ENCODE peak calls at places on chromosomes 5 and 9, in seven cellular contexts. V is A549, G is K562, Z is H1, D is SK-N-SH, X is HepG2, Y is GM12878. Q is an unnamed sample.

GRCh38 chr5:147918101-147918500 is 11.8 kb upstream of the C5orf46 start:
- DNase-seq in Y (no peak), G (no peak), X (no peak), Z (no peak), D (no peak), V (no peak), Q (peak)

GRCh38 chr5:150473673-150474358 is 24.3 kb upstream of the RPS14 start:
- DNase-seq in Z (peak), G (no peak), D (no peak), X (peak), Y (no peak), V (peak), Q (peak)

GRCh38 chr9:33131505-33132248 is 35.5 kb downstream of the B4GALT1 start:
- DNase-seq in G (no peak), Y (no peak), D (no peak), Z (no peak), X (peak), V (no peak), Q (no peak)

GRCh38 chr5:180335614-180336233 is 17.4 kb downstream of the GFPT2 start:
- DNase-seq in V (no peak), D (no peak), Z (no peak), G (no peak), X (no peak), Y (no peak), Q (no peak)

GRCh38 chr5:154058055-154059038 is 19.6 kb downstream of the MFAP3 start:
- DNase-seq in Z (no peak), G (no peak), X (no peak), Y (peak), D (no peak), V (no peak), Q (peak)

GRCh38 chr9:15370496-15371464 is 51.9 kb upstream of the SNAPC3 start:
- DNase-seq in X (no peak), Y (no peak), D (peak), G (peak), V (no peak), Z (no peak), Q (no peak)

GRCh38 chr5:171595801-171596231 is 176.4 kb downstream of the FGF18 start:
- DNase-seq in G (no peak), X (peak), Z (no peak), V (peak), Y (no peak), D (no peak), Q (peak)

GRCh38 chr5:80569961-80570786 is at the start of gene ANKRD34B:
- DNase-seq in Z (peak), G (peak), X (no peak), Y (no peak), V (peak), D (peak), Q (no peak)

GRCh38 chr5:134140530-134141201 is 26.2 kb downstream of the TCF7 start:
- DNase-seq in Z (peak), G (peak), X (peak), V (peak), D (peak), Y (no peak), Q (peak)

GRCh38 chr9:116154334-116154975 is 864 bp downstream of the PAPPA start:
- DNase-seq in Y (no peak), G (no peak), V (no peak), D (peak), X (no peak), Z (no peak), Q (no peak)

GRCh38 chr5:108148715-108149139 is 233.2 kb downstream of the FBXL17 start:
- DNase-seq in Y (no peak), G (no peak), D (peak), Z (no peak), X (peak), V (peak), Q (peak)

GRCh38 chr5:82922086-82922734 is 155.0 kb downstream of the TMEM167A start:
- DNase-seq in X (no peak), G (no peak), Z (no peak), V (no peak), Y (no peak), D (no peak), Q (no peak)

GRCh38 chr5:82924241-82924989 is 152.8 kb downstream of the TMEM167A start:
- DNase-seq in G (no peak), D (no peak), X (peak), Y (no peak), Z (no peak), V (no peak), Q (no peak)

GRCh38 chr5:82924990-82925385 is 152.2 kb downstream of the TMEM167A start:
- DNase-seq in X (no peak), Y (no peak), V (no peak), G (no peak), Z (no peak), D (no peak), Q (no peak)
- TF ChIP-seq RFX5 in X (no peak), Y (no peak), V (no peak), G (no peak), Z (no peak), D (no peak), Q (no peak)

GRCh38 chr5:13919087-13919486 is 25.4 kb downstream of the DNAH5 start:
- DNase-seq in Z (no peak), Y (no peak), G (no peak), D (no peak), V (no peak), X (no peak), Q (no peak)

GRCh38 chr5:13917061-13917460 is 27.4 kb downstream of the DNAH5 start:
- DNase-seq in Y (no peak), V (no peak), G (no peak), D (no peak), Z (no peak), X (no peak), Q (no peak)

DNA sequence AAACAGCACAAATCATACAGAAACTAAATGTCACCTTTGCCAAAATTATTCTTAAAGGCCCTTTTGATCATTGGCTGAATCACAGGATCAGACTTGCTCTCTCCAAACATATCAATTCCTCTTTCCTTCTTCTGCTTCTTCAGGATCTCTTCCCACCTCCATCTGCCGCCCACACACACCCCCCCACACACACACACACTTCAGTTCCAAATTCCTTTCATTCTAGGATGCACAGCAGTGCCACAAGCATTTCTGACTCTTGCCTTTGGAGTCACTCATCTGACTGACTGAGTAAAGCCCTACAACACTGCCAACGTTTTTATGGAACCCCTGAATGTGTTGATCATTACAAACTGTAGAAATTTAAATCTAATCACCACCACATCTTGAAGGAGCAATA is 22.9 kb downstream of the DNAH5 start:
- DNase-seq in V (no peak), Z (no peak), Y (no peak), G (no peak), X (no peak), D (no peak), Q (peak)
- TF ChIP-seq RFX5 in V (no peak), Z (no peak), Y (no peak), G (no peak), X (no peak), D (no peak), Q (no peak)

GRCh38 chr9:91033802-91034201 is 232.2 kb downstream of the SYK start:
- DNase-seq in X (peak), G (peak), Y (no peak), Z (no peak), D (no peak), V (peak), Q (no peak)
- TF ChIP-seq RFX5 in X (no peak), G (no peak), Y (no peak), Z (no peak), D (no peak), V (no peak), Q (no peak)

GRCh38 chr9:128891354-128892222 is 9.7 kb downstream of the LRRC8A start:
- DNase-seq in Y (no peak), Z (no peak), X (no peak), D (no peak), G (no peak), V (no peak), Q (no peak)

GRCh38 chr9:128895556-128895955 is 13.6 kb downstream of the LRRC8A start:
- DNase-seq in D (no peak), V (no peak), Y (no peak), X (no peak), Z (no peak), G (no peak), Q (no peak)

GRCh38 chr9:128893354-128893753 is 11.4 kb downstream of the LRRC8A start:
- DNase-seq in Z (no peak), G (no peak), D (no peak), V (no peak), Y (no peak), X (no peak), Q (no peak)

GRCh38 chr9:128894764-128895163 is 12.8 kb downstream of the LRRC8A start:
- DNase-seq in G (no peak), V (no peak), Y (no peak), X (no peak), Z (no peak), D (no peak), Q (no peak)

DNA sequence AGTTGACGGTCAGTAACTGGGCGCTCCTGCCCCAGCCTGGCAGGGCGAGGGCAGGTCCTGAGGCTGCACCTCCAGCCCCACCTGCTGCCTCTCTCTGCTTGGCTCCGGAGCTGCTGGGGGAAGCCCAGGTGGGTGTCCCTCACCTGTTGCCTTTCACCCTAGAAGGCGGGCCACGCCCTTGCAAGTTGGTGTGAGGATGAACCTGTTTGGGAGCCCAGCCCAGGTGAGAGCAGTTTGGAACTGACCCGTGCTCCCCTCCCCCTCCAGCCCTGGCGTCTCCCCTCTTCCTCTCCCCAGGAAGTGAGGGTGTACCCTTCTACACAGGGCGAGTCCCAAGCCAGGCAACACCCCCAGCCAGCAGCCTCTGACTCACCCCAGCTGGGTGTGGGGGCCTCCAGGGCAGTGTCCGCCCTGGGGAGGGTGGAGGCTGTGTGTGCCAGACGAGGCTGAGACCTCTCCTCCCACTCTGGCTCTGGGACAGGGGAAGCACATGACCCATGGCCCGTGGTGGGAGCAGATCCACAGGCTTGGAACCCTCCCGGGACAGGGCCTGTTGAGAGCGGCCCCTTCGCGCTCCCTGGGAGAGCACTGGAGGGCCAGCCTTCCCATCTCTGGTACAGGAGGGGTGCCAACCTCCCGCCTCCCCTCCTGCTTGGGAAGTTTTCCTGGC is 10.4 kb downstream of the LRRC8A start:
- DNase-seq in G (peak), D (no peak), X (no peak), Z (no peak), Y (no peak), V (peak), Q (peak)
- TF ChIP-seq RFX5 in G (no peak), D (no peak), X (no peak), Z (no peak), Y (no peak), V (no peak), Q (no peak)

DNA sequence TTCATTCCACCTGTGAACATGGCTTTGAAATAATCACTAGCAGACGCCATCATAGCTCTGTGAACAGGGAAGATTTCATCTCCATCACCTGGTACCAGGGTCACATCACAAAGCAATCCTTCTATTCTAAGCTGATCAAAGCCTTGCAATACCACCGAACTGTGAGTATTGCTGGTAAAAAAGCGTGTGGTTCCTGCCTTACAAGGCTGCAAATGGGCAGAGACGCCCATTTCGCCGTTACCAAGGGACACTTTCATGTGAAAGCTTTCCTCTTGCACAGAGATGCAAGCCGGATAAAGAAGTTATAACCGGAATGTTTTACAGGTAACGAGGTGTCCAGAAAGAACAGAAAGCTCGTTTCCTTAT is 618 bp downstream of the KLHL9 start:
- DNase-seq in V (peak), Z (no peak), X (peak), Y (no peak), G (no peak), D (no peak), Q (peak)
- TF ChIP-seq RFX5 in V (no peak), Z (no peak), X (no peak), Y (no peak), G (no peak), D (no peak), Q (no peak)

GRCh38 chr9:110081395-110081794 is 126.6 kb downstream of the C9orf152 start:
- DNase-seq in Y (no peak), V (no peak), Z (no peak), G (no peak), X (no peak), D (no peak), Q (peak)

GRCh38 chr9:110073356-110073666 is 134.6 kb downstream of the C9orf152 start:
- DNase-seq in Z (no peak), Y (no peak), G (no peak), V (peak), D (no peak), X (peak), Q (no peak)

GRCh38 chr9:110078626-110079025 is 129.3 kb downstream of the C9orf152 start:
- DNase-seq in G (no peak), X (no peak), D (no peak), Y (no peak), Z (no peak), V (no peak), Q (no peak)

GRCh38 chr9:110076894-110077725 is 130.8 kb downstream of the C9orf152 start:
- DNase-seq in X (no peak), V (no peak), G (no peak), Z (no peak), Y (no peak), D (no peak), Q (peak)

DNA sequence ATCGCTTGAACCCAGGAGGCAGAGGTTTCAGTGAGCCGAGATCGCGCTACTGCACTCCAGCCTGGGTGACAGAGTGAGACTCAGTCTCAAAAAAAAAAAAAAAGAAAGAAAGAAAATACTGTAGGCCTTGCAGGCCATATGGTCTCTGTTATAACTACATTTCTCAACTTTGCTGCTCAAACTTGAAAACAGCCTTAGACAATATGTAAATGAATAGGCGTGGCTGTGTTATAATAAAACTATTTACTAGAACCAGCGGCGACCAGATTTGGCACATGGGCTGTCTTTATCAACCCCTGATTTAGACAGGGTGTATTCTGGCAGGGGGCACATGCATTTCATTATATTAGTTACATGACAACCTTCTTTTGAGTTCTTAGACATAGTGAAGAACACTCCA is 130.0 kb downstream of the C9orf152 start:
- DNase-seq in G (no peak), X (no peak), Z (no peak), V (no peak), Y (no peak), D (no peak), Q (no peak)
- TF ChIP-seq RFX5 in G (no peak), X (no peak), Z (no peak), V (no peak), Y (no peak), D (no peak), Q (no peak)

GRCh38 chr9:95097279-95097678 is 220.2 kb downstream of the FANCC start:
- DNase-seq in V (no peak), D (no peak), Z (no peak), G (no peak), X (no peak), Y (no peak), Q (no peak)
- TF ChIP-seq RFX5 in V (no peak), D (no peak), Z (no peak), G (no peak), X (no peak), Y (no peak), Q (no peak)

Q was measured in IMR-90.